ENCODE peak calls at places on chromosomes 2 and 18, in eight cellular contexts. One of them, this sample, is unnamed.

GRCh38 chr2:100861340-100861739 is 41.4 kb downstream of the NPAS2 start:
- DNase-seq in SK-N-DZ: no peak
- DNase-seq in GM03348: no peak
- DNase-seq in amygdala: no peak
- DNase-seq in activated CD4-positive, alpha-beta T cell treated with anti-CD3 and anti-CD28 coated beads, Interleukin-2, amount 10 ng/mL, durations not matched to agents 7 days and 5 days: no peak
- DNase-seq in HEK293T: no peak
- DNase-seq in GM23338: no peak
- DNase-seq in CD8-positive, alpha-beta T cell: no peak
- DNase-seq in this sample: no peak

GRCh38 chr18:9081940-9082339 is 20.6 kb upstream of the NDUFV2 start:
- DNase-seq in SK-N-DZ: no peak
- DNase-seq in GM03348: no peak
- DNase-seq in amygdala: no peak
- DNase-seq in activated CD4-positive, alpha-beta T cell treated with anti-CD3 and anti-CD28 coated beads, Interleukin-2, amount 10 ng/mL, durations not matched to agents 7 days and 5 days: no peak
- DNase-seq in HEK293T: no peak
- DNase-seq in GM23338: no peak
- DNase-seq in CD8-positive, alpha-beta T cell: no peak
- DNase-seq in this sample: no peak

GRCh38 chr2:201831469-201831868 is 25.1 kb downstream of the CDK15 start:
- DNase-seq in SK-N-DZ: no peak
- DNase-seq in GM03348: peak; percentile 59
- DNase-seq in amygdala: no peak
- DNase-seq in activated CD4-positive, alpha-beta T cell treated with anti-CD3 and anti-CD28 coated beads, Interleukin-2, amount 10 ng/mL, durations not matched to agents 7 days and 5 days: no peak
- DNase-seq in HEK293T: no peak
- DNase-seq in GM23338: no peak
- DNase-seq in CD8-positive, alpha-beta T cell: no peak
- DNase-seq in this sample: peak; percentile 96

GRCh38 chr2:47941936-47942335 is 35.6 kb upstream of the FBXO11 start:
- DNase-seq in SK-N-DZ: no peak
- DNase-seq in GM03348: no peak
- DNase-seq in amygdala: no peak
- DNase-seq in activated CD4-positive, alpha-beta T cell treated with anti-CD3 and anti-CD28 coated beads, Interleukin-2, amount 10 ng/mL, durations not matched to agents 7 days and 5 days: no peak
- DNase-seq in HEK293T: no peak
- DNase-seq in GM23338: no peak
- DNase-seq in CD8-positive, alpha-beta T cell: no peak
- DNase-seq in this sample: no peak

GRCh38 chr18:11872479-11873136 is 21.4 kb downstream of the CHMP1B start:
- DNase-seq in SK-N-DZ: no peak
- DNase-seq in GM03348: peak; percentile 48
- DNase-seq in amygdala: no peak
- DNase-seq in activated CD4-positive, alpha-beta T cell treated with anti-CD3 and anti-CD28 coated beads, Interleukin-2, amount 10 ng/mL, durations not matched to agents 7 days and 5 days: no peak
- DNase-seq in HEK293T: peak; percentile 31
- DNase-seq in GM23338: peak; percentile 47
- DNase-seq in CD8-positive, alpha-beta T cell: no peak
- DNase-seq in this sample: peak; percentile 27

GRCh38 chr2:178109813-178110212 is 2.4 kb upstream of the RBM45 start:
- DNase-seq in SK-N-DZ: peak; percentile 44
- DNase-seq in GM03348: peak; percentile 69
- DNase-seq in amygdala: no peak
- DNase-seq in activated CD4-positive, alpha-beta T cell treated with anti-CD3 and anti-CD28 coated beads, Interleukin-2, amount 10 ng/mL, durations not matched to agents 7 days and 5 days: no peak
- DNase-seq in HEK293T: peak; percentile 35
- DNase-seq in GM23338: peak; percentile 74
- DNase-seq in CD8-positive, alpha-beta T cell: no peak
- DNase-seq in this sample: peak; percentile 56

GRCh38 chr18:45268583-45268982 is 346.7 kb upstream of the SLC14A2 start:
- DNase-seq in SK-N-DZ: no peak
- DNase-seq in GM03348: no peak
- DNase-seq in amygdala: no peak
- DNase-seq in activated CD4-positive, alpha-beta T cell treated with anti-CD3 and anti-CD28 coated beads, Interleukin-2, amount 10 ng/mL, durations not matched to agents 7 days and 5 days: no peak
- DNase-seq in HEK293T: no peak
- DNase-seq in GM23338: no peak
- DNase-seq in CD8-positive, alpha-beta T cell: no peak
- DNase-seq in this sample: no peak

GRCh38 chr18:58542426-58543159 is 86.3 kb downstream of the ALPK2 start:
- DNase-seq in SK-N-DZ: no peak
- DNase-seq in GM03348: no peak
- DNase-seq in amygdala: no peak
- DNase-seq in activated CD4-positive, alpha-beta T cell treated with anti-CD3 and anti-CD28 coated beads, Interleukin-2, amount 10 ng/mL, durations not matched to agents 7 days and 5 days: no peak
- DNase-seq in HEK293T: no peak
- DNase-seq in GM23338: no peak
- DNase-seq in CD8-positive, alpha-beta T cell: no peak
- DNase-seq in this sample: no peak

GRCh38 chr2:152635635-152636298 is 81.5 kb downstream of the PRPF40A start:
- DNase-seq in SK-N-DZ: peak; percentile 57
- DNase-seq in GM03348: peak; percentile 75
- DNase-seq in amygdala: peak; percentile 21
- DNase-seq in activated CD4-positive, alpha-beta T cell treated with anti-CD3 and anti-CD28 coated beads, Interleukin-2, amount 10 ng/mL, durations not matched to agents 7 days and 5 days: peak; percentile 75
- DNase-seq in HEK293T: peak; percentile 75
- DNase-seq in GM23338: peak; percentile 87
- DNase-seq in CD8-positive, alpha-beta T cell: peak; percentile 69
- DNase-seq in this sample: peak; percentile 49

This sample was measured in astrocyte of the spinal cord.